ENCODE peak calls at places on chromosomes 3 and 15, in eight cellular contexts. One of them, this sample, is unnamed.

GRCh38 chr3:134029256-134029733 is 430 bp downstream of the SLCO2A1 start:
- DNase-seq in Right ventricle myocardium superior: no peak
- DNase-seq in iris pigment epithelial cell: peak
- DNase-seq in activated T-helper 9 cell treated with anti-CD3 and anti-CD28 coated beads, Interleukin-2, amount 50 U/mL, for 16 hours: no peak
- DNase-seq in fibroblast of mammary gland: no peak
- DNase-seq in NCI-H2081: peak
- DNase-seq in smooth muscle cell of the brain vasculature: no peak
- DNase-seq in activated CD4-positive, alpha-beta T cell treated with anti-CD3 and anti-CD28 coated beads for 1 hour: no peak
- DNase-seq in this sample: peak

GRCh38 chr15:80173022-80173759 is 20.4 kb downstream of the FAH start:
- DNase-seq in NCI-H2081: peak
- DNase-seq in fibroblast of mammary gland: peak
- DNase-seq in iris pigment epithelial cell: peak
- DNase-seq in activated T-helper 9 cell treated with anti-CD3 and anti-CD28 coated beads, Interleukin-2, amount 50 U/mL, for 16 hours: peak
- DNase-seq in Right ventricle myocardium superior: peak
- DNase-seq in activated CD4-positive, alpha-beta T cell treated with anti-CD3 and anti-CD28 coated beads for 1 hour: peak
- DNase-seq in smooth muscle cell of the brain vasculature: peak
- DNase-seq in this sample: peak

GRCh38 chr3:150535204-150535603 is 11.1 kb downstream of the SERP1 start:
- DNase-seq in smooth muscle cell of the brain vasculature: no peak
- DNase-seq in iris pigment epithelial cell: no peak
- DNase-seq in activated CD4-positive, alpha-beta T cell treated with anti-CD3 and anti-CD28 coated beads for 1 hour: no peak
- DNase-seq in Right ventricle myocardium superior: no peak
- DNase-seq in NCI-H2081: no peak
- DNase-seq in fibroblast of mammary gland: no peak
- DNase-seq in activated T-helper 9 cell treated with anti-CD3 and anti-CD28 coated beads, Interleukin-2, amount 50 U/mL, for 16 hours: no peak
- DNase-seq in this sample: no peak

GRCh38 chr3:184570501-184570900 is 8.9 kb downstream of the EPHB3 start:
- DNase-seq in activated CD4-positive, alpha-beta T cell treated with anti-CD3 and anti-CD28 coated beads for 1 hour: no peak
- DNase-seq in iris pigment epithelial cell: no peak
- DNase-seq in Right ventricle myocardium superior: no peak
- DNase-seq in fibroblast of mammary gland: no peak
- DNase-seq in activated T-helper 9 cell treated with anti-CD3 and anti-CD28 coated beads, Interleukin-2, amount 50 U/mL, for 16 hours: no peak
- DNase-seq in smooth muscle cell of the brain vasculature: no peak
- DNase-seq in NCI-H2081: no peak
- DNase-seq in this sample: no peak

GRCh38 chr3:14884665-14885064 is 62.7 kb upstream of the NR2C2 start:
- DNase-seq in activated CD4-positive, alpha-beta T cell treated with anti-CD3 and anti-CD28 coated beads for 1 hour: no peak
- DNase-seq in smooth muscle cell of the brain vasculature: no peak
- DNase-seq in NCI-H2081: no peak
- DNase-seq in iris pigment epithelial cell: no peak
- DNase-seq in activated T-helper 9 cell treated with anti-CD3 and anti-CD28 coated beads, Interleukin-2, amount 50 U/mL, for 16 hours: no peak
- DNase-seq in Right ventricle myocardium superior: no peak
- DNase-seq in fibroblast of mammary gland: no peak
- DNase-seq in this sample: no peak

GRCh38 chr3:121295453-121295852 is 250.3 kb downstream of the POLQ start:
- DNase-seq in Right ventricle myocardium superior: no peak
- DNase-seq in activated CD4-positive, alpha-beta T cell treated with anti-CD3 and anti-CD28 coated beads for 1 hour: no peak
- DNase-seq in fibroblast of mammary gland: no peak
- DNase-seq in NCI-H2081: no peak
- DNase-seq in smooth muscle cell of the brain vasculature: no peak
- DNase-seq in iris pigment epithelial cell: peak
- DNase-seq in activated T-helper 9 cell treated with anti-CD3 and anti-CD28 coated beads, Interleukin-2, amount 50 U/mL, for 16 hours: no peak
- DNase-seq in this sample: peak

GRCh38 chr3:105315827-105316226 is 50.9 kb upstream of the ALCAM start:
- DNase-seq in activated T-helper 9 cell treated with anti-CD3 and anti-CD28 coated beads, Interleukin-2, amount 50 U/mL, for 16 hours: no peak
- DNase-seq in smooth muscle cell of the brain vasculature: no peak
- DNase-seq in fibroblast of mammary gland: no peak
- DNase-seq in iris pigment epithelial cell: no peak
- DNase-seq in activated CD4-positive, alpha-beta T cell treated with anti-CD3 and anti-CD28 coated beads for 1 hour: no peak
- DNase-seq in NCI-H2081: no peak
- DNase-seq in Right ventricle myocardium superior: no peak
- DNase-seq in this sample: no peak

GRCh38 chr15:100090411-100090810 is 251.4 kb downstream of the ADAMTS17 start:
- DNase-seq in smooth muscle cell of the brain vasculature: no peak
- DNase-seq in fibroblast of mammary gland: no peak
- DNase-seq in Right ventricle myocardium superior: no peak
- DNase-seq in NCI-H2081: no peak
- DNase-seq in iris pigment epithelial cell: no peak
- DNase-seq in activated T-helper 9 cell treated with anti-CD3 and anti-CD28 coated beads, Interleukin-2, amount 50 U/mL, for 16 hours: no peak
- DNase-seq in activated CD4-positive, alpha-beta T cell treated with anti-CD3 and anti-CD28 coated beads for 1 hour: no peak
- DNase-seq in this sample: no peak

GRCh38 chr15:82936966-82937647 is 15.4 kb downstream of the HOMER2 start:
- DNase-seq in activated T-helper 9 cell treated with anti-CD3 and anti-CD28 coated beads, Interleukin-2, amount 50 U/mL, for 16 hours: no peak
- DNase-seq in fibroblast of mammary gland: peak
- DNase-seq in iris pigment epithelial cell: peak
- DNase-seq in NCI-H2081: no peak
- DNase-seq in activated CD4-positive, alpha-beta T cell treated with anti-CD3 and anti-CD28 coated beads for 1 hour: no peak
- DNase-seq in Right ventricle myocardium superior: no peak
- DNase-seq in smooth muscle cell of the brain vasculature: no peak
- DNase-seq in this sample: no peak

GRCh38 chr15:29066848-29067247 is 181.1 kb downstream of the APBA2 start:
- DNase-seq in fibroblast of mammary gland: no peak
- DNase-seq in activated CD4-positive, alpha-beta T cell treated with anti-CD3 and anti-CD28 coated beads for 1 hour: no peak
- DNase-seq in iris pigment epithelial cell: no peak
- DNase-seq in NCI-H2081: no peak
- DNase-seq in Right ventricle myocardium superior: no peak
- DNase-seq in smooth muscle cell of the brain vasculature: no peak
- DNase-seq in activated T-helper 9 cell treated with anti-CD3 and anti-CD28 coated beads, Interleukin-2, amount 50 U/mL, for 16 hours: no peak
- DNase-seq in this sample: no peak

GRCh38 chr3:86161493-86161892 is 829.5 kb downstream of the VGLL3 start:
- DNase-seq in iris pigment epithelial cell: no peak
- DNase-seq in activated CD4-positive, alpha-beta T cell treated with anti-CD3 and anti-CD28 coated beads for 1 hour: no peak
- DNase-seq in smooth muscle cell of the brain vasculature: no peak
- DNase-seq in Right ventricle myocardium superior: no peak
- DNase-seq in activated T-helper 9 cell treated with anti-CD3 and anti-CD28 coated beads, Interleukin-2, amount 50 U/mL, for 16 hours: no peak
- DNase-seq in fibroblast of mammary gland: no peak
- DNase-seq in NCI-H2081: no peak
- DNase-seq in this sample: no peak

GRCh38 chr3:149085828-149086231 is 503 bp downstream of the HLTF start:
- DNase-seq in fibroblast of mammary gland: peak
- DNase-seq in smooth muscle cell of the brain vasculature: peak
- DNase-seq in iris pigment epithelial cell: peak
- DNase-seq in NCI-H2081: no peak
- DNase-seq in activated CD4-positive, alpha-beta T cell treated with anti-CD3 and anti-CD28 coated beads for 1 hour: no peak
- DNase-seq in activated T-helper 9 cell treated with anti-CD3 and anti-CD28 coated beads, Interleukin-2, amount 50 U/mL, for 16 hours: no peak
- DNase-seq in Right ventricle myocardium superior: no peak
- DNase-seq in this sample: peak

GRCh38 chr15:89740137-89740536 is 10.9 kb downstream of the MESP1 start:
- DNase-seq in fibroblast of mammary gland: peak
- DNase-seq in activated CD4-positive, alpha-beta T cell treated with anti-CD3 and anti-CD28 coated beads for 1 hour: peak
- DNase-seq in Right ventricle myocardium superior: no peak
- DNase-seq in iris pigment epithelial cell: peak
- DNase-seq in activated T-helper 9 cell treated with anti-CD3 and anti-CD28 coated beads, Interleukin-2, amount 50 U/mL, for 16 hours: no peak
- DNase-seq in smooth muscle cell of the brain vasculature: peak
- DNase-seq in NCI-H2081: peak
- DNase-seq in this sample: peak

GRCh38 chr3:64056616-64057165 is 33.4 kb upstream of the PSMD6 start:
- DNase-seq in NCI-H2081: no peak
- DNase-seq in iris pigment epithelial cell: peak
- DNase-seq in activated T-helper 9 cell treated with anti-CD3 and anti-CD28 coated beads, Interleukin-2, amount 50 U/mL, for 16 hours: no peak
- DNase-seq in smooth muscle cell of the brain vasculature: no peak
- DNase-seq in Right ventricle myocardium superior: no peak
- DNase-seq in fibroblast of mammary gland: peak
- DNase-seq in activated CD4-positive, alpha-beta T cell treated with anti-CD3 and anti-CD28 coated beads for 1 hour: no peak
- DNase-seq in this sample: peak